ENCODE peak calls at places on chromosome 4, in four cellular contexts. O is neural progenitor cell, S is HCT116, T is OCI-LY7. P is an unnamed sample.

GRCh38 chr4:85777908-85778808 is 303.2 kb downstream of the ARHGAP24 start:
- DNase-seq in O (no peak), T (peak; percentile 81), S (no peak), P (no peak)

GRCh38 chr4:38574559-38575333 is 89.3 kb upstream of the KLF3 start:
- DNase-seq in O (no peak), T (no peak), S (no peak), P (peak; percentile 7)

GRCh38 chr4:38163216-38164006 is 203.2 kb downstream of the PTTG2 start:
- DNase-seq in S (no peak), O (no peak), T (no peak), P (no peak)

GRCh38 chr4:187606581-187606980 is 389.0 kb upstream of the ZFP42 start:
- DNase-seq in O (peak; percentile 73), S (peak; percentile 54), T (peak; percentile 49), P (no peak)

GRCh38 chr4:27288496-27288895 is 427.9 kb downstream of the STIM2 start:
- DNase-seq in O (no peak), T (no peak), S (no peak), P (no peak)

GRCh38 chr4:182861346-182861745 is 55.8 kb downstream of the DCTD start:
- DNase-seq in S (no peak), O (no peak), T (no peak), P (no peak)

GRCh38 chr4:168859888-168860694 is 150.0 kb downstream of the CBR4 start:
- DNase-seq in T (no peak), O (peak; percentile 33), S (no peak), P (no peak)

GRCh38 chr4:77845400-77845799 is 17.2 kb upstream of the MRPL1 start:
- DNase-seq in T (no peak), S (no peak), O (no peak), P (no peak)

GRCh38 chr4:8841678-8842268 is 29.9 kb downstream of the HMX1 start:
- DNase-seq in S (no peak), T (no peak), O (no peak), P (no peak)

GRCh38 chr4:98516441-98517323 is 141.7 kb downstream of the TSPAN5 start:
- DNase-seq in O (no peak), S (no peak), T (no peak), P (no peak)

GRCh38 chr4:91963489-91963888 is 340.3 kb upstream of the GRID2 start:
- DNase-seq in S (no peak), O (no peak), T (no peak), P (no peak)

GRCh38 chr4:175614880-175615279 is 197.2 kb downstream of the GPM6A start:
- DNase-seq in O (no peak), S (no peak), T (no peak), P (no peak)

GRCh38 chr4:112358415-112358814 is 61.2 kb downstream of the ALPK1 start:
- DNase-seq in O (no peak), S (no peak), T (no peak), P (no peak)

GRCh38 chr4:6910960-6911874 is 1.6 kb downstream of the TBC1D14 start:
- DNase-seq in O (no peak), T (peak; percentile 36), S (no peak), P (no peak)

GRCh38 chr4:146957252-146957651 is 11.6 kb upstream of the TTC29 start:
- DNase-seq in T (no peak), S (no peak), O (no peak), P (no peak)

GRCh38 chr4:16862688-16863087 is 35.8 kb downstream of the LDB2 start:
- DNase-seq in T (no peak), S (no peak), O (no peak), P (no peak)

GRCh38 chr4:106502106-106502699 is 133.6 kb upstream of the GIMD1 start:
- DNase-seq in T (peak; percentile 57), S (peak; percentile 54), O (peak; percentile 84), P (peak; percentile 42)

GRCh38 chr4:150173420-150173819 is 95.2 kb downstream of the DCLK2 start:
- DNase-seq in O (no peak), S (no peak), T (no peak), P (no peak)

GRCh38 chr4:174764105-174764729 is 64.8 kb downstream of the GLRA3 start:
- DNase-seq in O (peak; percentile 68), S (peak; percentile 40), T (peak; percentile 79), P (no peak)

GRCh38 chr4:140811429-140811828 is 55.2 kb upstream of the TBC1D9 start:
- DNase-seq in T (no peak), O (no peak), S (no peak), P (no peak)

GRCh38 chr4:141797966-141798365 is 161.6 kb downstream of the IL15 start:
- DNase-seq in S (no peak), T (no peak), O (no peak), P (no peak)

GRCh38 chr4:112109455-112110425 is 35.5 kb upstream of the FAM241A start:
- DNase-seq in S (no peak), T (no peak), O (no peak), P (no peak)

GRCh38 chr4:169807934-169808333 is 50.2 kb upstream of the HPF1 start:
- DNase-seq in O (no peak), S (no peak), T (no peak), P (no peak)

GRCh38 chr4:15695240-15695699 is 7.6 kb upstream of the BST1 start:
- DNase-seq in O (peak; percentile 86), T (no peak), S (peak; percentile 68), P (peak; percentile 71)

GRCh38 chr4:72468904-72469502 is 100.0 kb downstream of the ADAMTS3 start:
- DNase-seq in S (peak; percentile 4), T (peak; percentile 34), O (peak; percentile 61), P (no peak)
- TF ChIP-seq CTCF in S (no peak), T (peak; percentile 86), O (peak; percentile 74), P (peak; percentile 72)

DNA sequence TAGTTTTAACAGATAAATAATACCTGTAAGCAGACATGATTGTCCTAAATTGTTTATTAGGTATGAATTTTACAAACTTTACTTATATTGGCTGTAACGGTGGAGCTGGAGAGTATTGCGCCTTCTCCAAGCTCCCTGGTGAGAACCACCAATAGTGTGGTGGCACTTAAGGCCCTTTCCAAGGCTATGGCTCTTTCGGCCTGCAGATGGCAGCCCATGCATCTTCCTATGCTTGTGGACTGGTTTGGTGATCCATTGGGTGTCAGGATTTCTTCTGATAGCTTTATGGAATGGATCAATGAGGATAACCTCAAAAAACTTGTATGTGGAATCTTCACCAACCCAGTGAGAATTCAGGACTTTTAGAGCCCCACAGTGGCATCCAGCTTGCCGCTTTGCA is 7.8 kb downstream of the LARP1B start:
- DNase-seq in S (peak; percentile 48), O (peak; percentile 21), T (peak; percentile 22), P (no peak)
- H3K79me2 ChIP-seq in S (peaks cover 95% of the 10 kb centered on the region), O (peaks cover 88% of the 10 kb centered on the region), T (peaks cover 10% of the 10 kb centered on the region), P (peaks cover 27% of the 10 kb centered on the region)

DNA sequence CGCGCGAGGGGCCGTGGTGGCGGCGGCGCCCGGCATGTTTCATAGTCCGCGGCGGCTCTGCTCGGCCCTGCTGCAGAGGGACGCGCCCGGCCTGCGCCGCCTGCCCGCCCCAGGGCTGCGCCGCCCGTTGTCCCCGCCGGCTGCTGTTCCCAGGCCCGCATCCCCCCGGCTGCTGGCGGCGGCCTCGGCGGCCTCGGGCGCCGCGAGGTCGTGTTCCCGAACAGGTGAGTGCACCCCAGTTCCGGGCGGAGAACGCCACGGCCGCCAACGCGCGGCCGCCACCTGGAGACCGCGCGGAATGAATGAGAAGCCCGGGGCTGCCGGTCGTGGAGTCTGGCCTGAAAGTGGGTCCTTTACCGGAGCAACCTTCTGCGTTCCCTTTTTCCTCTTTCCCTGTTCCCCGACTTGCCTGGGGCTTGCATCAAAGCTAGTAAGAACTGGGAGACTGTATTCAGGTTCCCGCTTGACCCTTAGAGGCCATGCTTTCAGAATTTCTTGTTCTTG is 419 bp downstream of the NOCT start:
- DNase-seq in T (peak; percentile 78), O (no peak), S (no peak), P (no peak)
- H3K4me1 ChIP-seq in T (peaks cover 38% of the 10 kb centered on the region), O (peaks cover 25% of the 10 kb centered on the region), S (peaks cover 20% of the 10 kb centered on the region), P (peaks cover 30% of the 10 kb centered on the region)

GRCh38 chr4:173319696-173320095 is 14.5 kb downstream of the HMGB2 start:
- DNase-seq in T (no peak), O (no peak), S (no peak), P (no peak)

GRCh38 chr4:173318648-173319211 is 15.4 kb downstream of the HMGB2 start:
- DNase-seq in S (peak; percentile 15), O (no peak), T (peak; percentile 62), P (no peak)

GRCh38 chr4:173314715-173315114 is 19.4 kb downstream of the HMGB2 start:
- DNase-seq in T (no peak), O (no peak), S (no peak), P (no peak)

GRCh38 chr4:173316060-173316459 is 18.1 kb downstream of the HMGB2 start:
- DNase-seq in S (no peak), O (no peak), T (no peak), P (no peak)

GRCh38 chr4:173317003-173317402 is 17.2 kb downstream of the HMGB2 start:
- DNase-seq in S (no peak), T (peak; percentile 37), O (peak; percentile 53), P (no peak)
- TF ChIP-seq CTCF in S (no peak), T (peak; percentile 70), O (peak; percentile 53), P (no peak)

GRCh38 chr4:25954293-25954904 is 40.4 kb downstream of the SMIM20 start:
- DNase-seq in O (no peak), T (no peak), S (no peak), P (no peak)
- H3K79me2 ChIP-seq in O (no peaks in the 10 kb centered on the region), T (no peaks in the 10 kb centered on the region), S (no peaks in the 10 kb centered on the region), P (no peaks in the 10 kb centered on the region)

DNA sequence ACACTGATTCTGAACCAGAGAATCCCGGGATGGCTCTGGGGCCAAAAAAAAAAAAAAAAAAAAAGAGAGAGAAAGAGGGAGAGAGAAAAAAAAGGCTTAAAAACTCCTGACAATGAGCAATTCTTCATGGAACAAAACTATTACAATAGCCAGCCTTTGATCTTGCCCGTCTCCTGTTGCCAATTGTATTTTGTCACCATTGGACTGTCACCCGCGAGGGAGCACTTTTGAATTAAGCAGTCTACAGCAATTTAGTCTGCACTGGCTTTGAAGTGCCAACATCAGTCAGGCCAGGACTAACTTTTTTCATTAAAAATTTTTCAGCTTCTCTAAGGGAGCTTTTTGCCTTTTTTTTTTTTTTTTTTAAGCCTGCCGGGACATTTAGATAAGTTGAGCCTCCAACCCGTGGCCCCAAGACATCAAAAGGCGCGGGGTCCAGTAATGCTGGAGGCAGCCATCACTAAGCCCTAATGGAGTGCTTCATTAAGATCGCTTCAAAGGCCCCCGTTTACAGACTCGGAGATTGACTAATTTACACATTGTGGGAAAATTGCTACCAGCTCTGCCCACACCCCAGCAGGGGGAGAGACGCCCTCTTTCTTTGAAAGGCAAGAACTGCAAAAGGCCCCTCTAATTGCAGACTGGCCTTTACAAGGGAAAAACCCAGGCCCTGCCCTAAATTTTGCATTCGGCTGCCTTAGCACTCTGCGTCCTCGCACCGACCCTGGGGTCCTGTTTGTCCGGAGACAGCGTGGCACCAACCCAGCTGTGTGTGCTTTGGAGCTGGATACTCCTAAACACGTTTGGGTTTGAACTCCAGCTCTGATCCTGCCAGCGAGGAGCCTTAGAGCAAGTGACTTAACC is 98.1 kb upstream of the MSX1 start:
- DNase-seq in O (peak; percentile 89), S (peak; percentile 76), T (peak; percentile 22), P (no peak)
- H3K4me1 ChIP-seq in O (peaks cover 38% of the 10 kb centered on the region), S (peaks cover 57% of the 10 kb centered on the region), T (no peaks in the 10 kb centered on the region), P (peaks cover 28% of the 10 kb centered on the region)

GRCh38 chr4:164012396-164013027 is 518.0 kb downstream of the TMA16 start:
- DNase-seq in O (peak; percentile 76), T (peak; percentile 10), S (peak; percentile 29), P (no peak)
- TF ChIP-seq CTCF in O (peak; percentile 80), T (peak; percentile 64), S (peak; percentile 72), P (peak; percentile 53)

DNA sequence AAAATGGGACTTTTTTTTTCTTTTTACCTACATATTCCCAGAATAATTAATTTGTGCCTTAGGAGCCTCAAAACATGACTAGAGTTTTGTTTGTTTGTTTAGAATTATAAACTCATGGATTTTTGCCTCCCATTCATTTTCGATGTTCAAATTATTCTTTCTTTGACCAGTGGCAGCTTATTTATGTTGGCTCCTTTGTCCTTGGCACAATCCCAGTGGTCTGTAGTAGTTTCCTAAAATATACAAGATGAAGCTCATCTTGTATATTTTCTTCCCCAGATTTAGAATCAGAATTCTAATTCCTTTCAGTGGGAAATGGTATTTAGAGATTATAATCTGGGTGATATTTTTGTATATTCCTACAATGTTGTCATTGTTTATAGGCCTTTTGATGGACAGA is 27.2 kb downstream of the DCK start:
- DNase-seq in S (no peak), O (no peak), T (no peak), P (no peak)
- H3K79me2 ChIP-seq in S (peaks cover 6% of the 10 kb centered on the region), O (peaks cover 38% of the 10 kb centered on the region), T (peaks cover 83% of the 10 kb centered on the region), P (no peaks in the 10 kb centered on the region)

P was measured in PC-9.